ENCODE peak calls at places on chromosomes 1 and 21, in five cellular contexts. H, I, C, A and J are unnamed samples.

GRCh38 chr1:205421728-205422127 is at the start of gene LEMD1:
- DNase-seq in H (no peak), I (no peak), C (no peak), A (no peak), J (no peak)

GRCh38 chr1:36913523-36914060 is 120.7 kb downstream of the GRIK3 start:
- DNase-seq in H (no peak), I (no peak), C (peak), A (no peak), J (no peak)

GRCh38 chr1:44808063-44808937 is at the start of gene BTBD19:
- DNase-seq in H (peak), I (peak), C (peak), A (peak), J (peak)

GRCh38 chr1:25990702-25991395 is 7.0 kb downstream of the PAFAH2 start:
- DNase-seq in H (no peak), I (no peak), C (no peak), A (no peak), J (no peak)

GRCh38 chr1:70934197-70934961 is 113.2 kb downstream of the PTGER3 start:
- DNase-seq in H (no peak), I (no peak), C (no peak), A (no peak), J (no peak)

GRCh38 chr1:46556822-46557221 is 5.4 kb upstream of the KNCN start:
- DNase-seq in H (no peak), I (no peak), C (no peak), A (no peak), J (peak)

GRCh38 chr1:2405588-2406295 is 6.6 kb downstream of the PEX10 start:
- DNase-seq in H (no peak), I (no peak), C (no peak), A (no peak), J (no peak)

GRCh38 chr1:85264150-85264549 is 4.7 kb upstream of the C1orf52 start:
- DNase-seq in H (no peak), I (no peak), C (no peak), A (no peak), J (no peak)

GRCh38 chr1:150836129-150836773 is 28.2 kb upstream of the CTSK start:
- DNase-seq in H (no peak), I (peak), C (no peak), A (no peak), J (no peak)

GRCh38 chr1:1677718-1678580 is 14.6 kb downstream of the SLC35E2B start:
- DNase-seq in H (peak), I (no peak), C (no peak), A (no peak), J (no peak)

GRCh38 chr1:172393354-172393753 is 27.1 kb upstream of the C1orf105 start:
- DNase-seq in H (no peak), I (no peak), C (no peak), A (no peak), J (no peak)

GRCh38 chr1:92482665-92483441 is 3.9 kb downstream of the GFI1 start:
- DNase-seq in H (peak), I (no peak), C (peak), A (no peak), J (peak)

GRCh38 chr1:40951943-40952743 is 27.4 kb upstream of the CTPS1 start:
- DNase-seq in H (peak), I (peak), C (peak), A (no peak), J (peak)

GRCh38 chr1:20652300-20652699 is 8.9 kb downstream of the DDOST start:
- DNase-seq in H (no peak), I (no peak), C (no peak), A (no peak), J (no peak)

GRCh38 chr1:237287876-237288517 is 246.0 kb downstream of the RYR2 start:
- DNase-seq in H (peak), I (no peak), C (no peak), A (no peak), J (peak)

GRCh38 chr1:63747445-63747844 is 26.4 kb upstream of the ROR1 start:
- DNase-seq in H (no peak), I (no peak), C (no peak), A (no peak), J (no peak)

GRCh38 chr1:12541274-12542137 is 76.5 kb downstream of the DHRS3 start:
- DNase-seq in H (peak), I (no peak), C (peak), A (no peak), J (peak)

GRCh38 chr1:93347319-93347899 is 1.7 kb downstream of the DR1 start:
- DNase-seq in H (no peak), I (no peak), C (no peak), A (no peak), J (no peak)

GRCh38 chr21:41950941-41951408 is 2.8 kb downstream of the C2CD2 start:
- DNase-seq in H (no peak), I (no peak), C (peak), A (no peak), J (no peak)

GRCh38 chr1:200468264-200469001 is 58.6 kb upstream of the ZNF281 start:
- DNase-seq in H (no peak), I (no peak), C (no peak), A (no peak), J (no peak)

GRCh38 chr1:63010898-63011660 is 227.1 kb downstream of the ATG4C start:
- DNase-seq in H (no peak), I (no peak), C (peak), A (no peak), J (no peak)

GRCh38 chr1:248886237-248886895 is 19.7 kb upstream of the PGBD2 start:
- DNase-seq in H (no peak), I (no peak), C (peak), A (no peak), J (no peak)
- H3K27ac ChIP-seq in H (no peak), I (no peak), C (peak), A (no peak), J (no peak)

DNA sequence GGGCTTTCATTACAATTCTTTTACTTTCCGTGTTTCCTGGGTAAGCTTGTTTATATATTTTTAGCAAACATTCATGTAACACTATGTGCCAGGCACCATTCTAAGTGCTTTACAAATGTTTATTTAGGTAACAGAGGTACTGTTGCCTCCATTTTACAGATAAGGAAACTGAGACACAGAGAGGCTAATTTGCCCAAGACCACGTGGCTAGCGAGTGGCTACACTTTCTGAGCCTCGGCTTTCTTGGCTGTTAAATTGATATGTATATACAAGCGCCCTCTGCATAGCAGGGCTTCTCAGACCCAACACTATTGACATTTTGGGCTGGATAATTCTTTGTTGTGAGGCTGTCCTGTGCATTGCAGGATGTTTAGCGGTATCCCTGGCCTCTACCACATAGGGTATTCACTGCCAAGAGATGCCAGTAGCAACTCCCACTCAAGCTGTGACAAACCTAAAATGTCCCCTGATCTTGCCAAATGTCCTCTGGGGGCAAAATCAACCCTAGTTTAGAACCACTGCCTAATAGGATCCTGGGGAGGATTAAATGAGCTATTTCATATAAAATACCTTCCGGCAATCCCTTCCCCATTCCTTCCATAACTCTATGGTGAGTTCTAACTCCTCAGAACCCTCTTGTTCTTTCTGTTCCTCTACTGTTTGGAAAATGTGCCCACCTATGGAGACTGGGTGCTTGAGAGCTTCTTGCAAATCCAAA is 17.2 kb upstream of the ID3 start:
- DNase-seq in H (no peak), I (no peak), C (no peak), A (no peak), J (no peak)
- H3K27ac ChIP-seq in H (peak), I (peak), C (no peak), A (peak), J (peak)

GRCh38 chr1:224234017-224234416 is 51.0 kb downstream of the DEGS1 start:
- DNase-seq in H (no peak), I (no peak), C (no peak), A (no peak), J (no peak)

GRCh38 chr1:224237094-224237881 is 54.2 kb downstream of the DEGS1 start:
- DNase-seq in H (no peak), I (no peak), C (no peak), A (no peak), J (no peak)

GRCh38 chr1:224238212-224238611 is 55.2 kb downstream of the DEGS1 start:
- DNase-seq in H (no peak), I (no peak), C (no peak), A (no peak), J (no peak)

GRCh38 chr1:224238756-224239155 is 55.7 kb downstream of the DEGS1 start:
- DNase-seq in H (no peak), I (peak), C (no peak), A (no peak), J (no peak)

GRCh38 chr1:224235819-224236493 is 52.9 kb downstream of the DEGS1 start:
- DNase-seq in H (no peak), I (no peak), C (no peak), A (no peak), J (no peak)
- H3K27ac ChIP-seq in H (no peak), I (no peak), C (no peak), A (no peak), J (no peak)

GRCh38 chr1:31415658-31416057 is 2.6 kb downstream of the SERINC2 start:
- DNase-seq in H (no peak), I (no peak), C (no peak), A (no peak), J (no peak)
- H3K27ac ChIP-seq in H (no peak), I (no peak), C (no peak), A (no peak), J (no peak)

GRCh38 chr21:46369520-46370235 is 45.7 kb downstream of the PCNT start:
- DNase-seq in H (no peak), I (no peak), C (no peak), A (no peak), J (no peak)
- H3K27ac ChIP-seq in H (no peak), I (no peak), C (no peak), A (no peak), J (no peak)

DNA sequence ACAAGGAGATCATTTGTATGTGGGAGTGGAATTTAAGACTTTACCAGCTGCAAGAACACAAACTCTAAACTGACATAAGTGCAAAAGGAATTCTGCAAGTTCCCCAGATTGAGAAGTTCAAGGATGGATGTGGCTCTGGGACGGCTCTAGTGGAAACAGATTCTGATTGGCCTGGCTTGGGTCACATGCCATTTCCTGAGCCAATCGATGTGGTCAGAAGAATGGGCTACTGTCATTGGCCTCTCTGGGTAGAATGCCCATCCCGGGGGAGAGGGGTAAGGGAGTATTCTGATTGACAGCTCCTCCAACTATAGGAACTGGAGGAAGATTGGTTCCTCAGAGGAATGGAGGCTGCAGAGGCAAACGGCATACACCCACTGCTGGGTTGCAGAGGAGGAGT is 6.0 kb upstream of the IFNLR1 start:
- DNase-seq in H (no peak), I (peak), C (no peak), A (peak), J (no peak)
- H3K27ac ChIP-seq in H (no peak), I (no peak), C (no peak), A (no peak), J (no peak)

DNA sequence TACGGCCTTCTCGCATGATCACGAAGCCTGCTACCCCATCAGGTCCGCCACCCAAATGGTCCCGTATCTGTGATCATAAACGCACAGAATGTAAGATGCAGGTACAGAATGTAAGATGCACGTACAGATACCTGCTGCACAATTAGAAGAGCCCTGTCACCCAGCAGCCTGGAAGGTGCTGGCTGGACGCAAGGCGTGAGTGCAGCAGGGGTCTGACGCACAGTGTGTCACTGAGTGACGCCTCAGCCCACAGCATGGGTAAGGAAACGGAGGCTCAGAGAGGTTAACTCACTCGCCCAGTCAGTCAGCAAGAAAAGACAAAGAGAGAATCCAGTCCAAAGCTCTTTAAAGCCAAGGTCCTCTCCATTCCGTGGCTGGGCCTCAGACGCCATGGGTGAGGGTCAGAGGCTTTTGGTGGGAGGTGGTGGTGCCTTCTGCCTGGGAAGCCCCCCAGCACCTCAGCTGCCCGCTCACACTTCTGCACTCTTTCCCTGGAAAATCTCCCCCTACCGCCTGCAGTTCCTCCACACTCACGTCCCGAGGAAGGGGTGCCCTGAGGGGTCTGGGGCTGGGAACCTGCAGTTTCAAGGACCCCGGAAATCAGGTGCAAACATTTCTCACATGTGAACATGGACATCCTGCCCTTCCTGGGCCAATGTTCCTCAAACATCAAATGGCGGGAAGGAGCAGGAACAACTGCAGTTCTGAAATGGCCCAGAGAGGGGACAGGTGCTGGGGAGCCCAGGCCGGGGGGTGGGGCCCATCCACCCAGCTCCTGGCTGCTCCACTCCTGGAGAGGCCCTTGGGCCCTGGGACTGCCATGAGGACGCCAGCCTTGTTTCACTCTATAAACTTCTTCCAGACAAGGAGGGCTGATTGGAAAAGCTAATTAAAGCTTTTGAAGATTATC is 59.4 kb downstream of the SLC66A1 start:
- DNase-seq in H (no peak), I (no peak), C (no peak), A (no peak), J (no peak)
- H3K27ac ChIP-seq in H (no peak), I (no peak), C (no peak), A (no peak), J (no peak)

GRCh38 chr1:160071289-160071688 is 1.3 kb upstream of the KCNJ10 start:
- DNase-seq in H (no peak), I (no peak), C (no peak), A (no peak), J (no peak)
- H3K27ac ChIP-seq in H (no peak), I (no peak), C (no peak), A (no peak), J (no peak)

GRCh38 chr1:27345272-27345671 is 3.5 kb downstream of the SYTL1 start:
- DNase-seq in H (no peak), I (no peak), C (no peak), A (no peak), J (no peak)

GRCh38 chr1:27343639-27344025 is 1.8 kb downstream of the SYTL1 start:
- DNase-seq in H (no peak), I (no peak), C (no peak), A (no peak), J (no peak)

GRCh38 chr1:27341525-27342252 is at the start of gene SYTL1:
- DNase-seq in H (no peak), I (no peak), C (peak), A (no peak), J (peak)

GRCh38 chr1:27342778-27343638 is 1.2 kb downstream of the SYTL1 start:
- DNase-seq in H (peak), I (no peak), C (peak), A (no peak), J (peak)

DNA sequence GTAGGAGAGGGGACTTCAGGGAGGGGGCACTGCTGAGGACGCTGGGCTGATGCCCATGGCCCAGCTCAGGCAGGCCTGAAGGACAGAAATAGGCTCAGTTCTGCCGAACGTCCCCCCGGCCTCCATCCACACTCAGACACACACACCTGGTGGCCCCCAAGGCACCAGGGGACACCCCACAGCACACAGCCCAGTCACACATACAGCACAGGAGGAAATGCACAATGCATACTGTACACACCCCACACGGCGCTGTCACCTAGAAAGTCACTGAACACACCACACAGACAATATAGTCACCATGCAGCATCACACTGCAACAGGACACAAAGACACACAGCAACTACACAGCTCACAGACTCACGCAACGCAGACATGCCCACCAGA is 562 bp downstream of the SYTL1 start:
- DNase-seq in H (no peak), I (no peak), C (no peak), A (no peak), J (no peak)
- H3K27ac ChIP-seq in H (no peak), I (no peak), C (no peak), A (no peak), J (peak)